ENCODE peak calls at places on chromosomes 13 and 19, in ten cellular contexts. F is omental fat pad, A is AG10803, Y is adrenal gland, X is gastrocnemius medialis, D is hepatocyte, R is mucosa of descending colon, W is cardiac fibroblast, I is coronary artery, O is uterus. Q is an unnamed sample.

GRCh38 chr13:34358811-34359513 is 541.0 kb downstream of the RFC3 start:
- DNase-seq in F (no peak), A (peak; percentile 92), W (peak; percentile 78), R (no peak), Y (no peak), I (no peak), O (no peak), X (no peak), D (no peak), Q (no peak)

GRCh38 chr19:23909222-23909621 is 5.5 kb upstream of the ZNF726 start:
- DNase-seq in Y (no peak), W (no peak), F (no peak), X (no peak), O (no peak), I (no peak), R (no peak), D (no peak), A (no peak), Q (no peak)

GRCh38 chr13:72638059-72638815 is 89.2 kb downstream of the MZT1 start:
- DNase-seq in W (no peak), Y (no peak), D (no peak), O (no peak), A (no peak), X (no peak), F (no peak), R (no peak), I (no peak), Q (no peak)

GRCh38 chr13:111623170-111623569 is 302.7 kb downstream of the TEX29 start:
- DNase-seq in D (no peak), A (no peak), R (no peak), O (no peak), F (no peak), Y (no peak), I (peak; percentile 17), X (no peak), W (no peak), Q (no peak)

GRCh38 chr19:1992759-1993260 is 22.7 kb downstream of the BTBD2 start:
- DNase-seq in O (no peak), D (peak; percentile 6), Y (peak; percentile 43), A (no peak), X (no peak), R (no peak), W (peak; percentile 15), F (no peak), I (no peak), Q (no peak)

GRCh38 chr13:50396001-50396400 is 380.8 kb downstream of the KCNRG start:
- DNase-seq in X (no peak), I (no peak), W (no peak), Y (no peak), D (no peak), A (peak; percentile 28), O (no peak), F (no peak), R (no peak), Q (no peak)

GRCh38 chr13:21579754-21580316 is 24.1 kb downstream of the MICU2 start:
- DNase-seq in I (no peak), D (no peak), O (no peak), A (no peak), F (no peak), W (no peak), R (no peak), Y (no peak), X (no peak), Q (no peak)

GRCh38 chr19:19653597-19654147 is 9.8 kb downstream of the ATP13A1 start:
- DNase-seq in Y (no peak), A (no peak), X (no peak), W (no peak), R (no peak), F (no peak), D (peak; percentile 2), I (no peak), O (no peak), Q (no peak)

GRCh38 chr13:74329978-74330377 is 195.8 kb upstream of the KLF12 start:
- DNase-seq in Y (no peak), O (no peak), W (no peak), I (no peak), A (no peak), F (no peak), D (no peak), R (no peak), X (no peak), Q (no peak)

GRCh38 chr13:20667857-20668256 is 35.6 kb upstream of the IL17D start:
- DNase-seq in Y (no peak), I (no peak), A (no peak), X (no peak), R (no peak), F (no peak), O (no peak), W (no peak), D (no peak), Q (no peak)

GRCh38 chr13:22773475-22773874 is 407.3 kb upstream of the SGCG start:
- DNase-seq in X (no peak), R (no peak), W (no peak), O (no peak), F (no peak), A (no peak), I (no peak), D (no peak), Y (no peak), Q (no peak)

GRCh38 chr13:59450218-59450617 is 713.5 kb downstream of the DIAPH3 start:
- DNase-seq in R (no peak), A (no peak), Y (no peak), F (no peak), W (no peak), D (no peak), I (no peak), X (no peak), O (no peak), Q (no peak)

GRCh38 chr19:823565-824121 is 1.9 kb upstream of the PLPPR3 start:
- DNase-seq in I (no peak), F (no peak), A (no peak), Y (no peak), D (peak; percentile 12), R (no peak), O (no peak), W (no peak), X (no peak), Q (no peak)

GRCh38 chr19:48506138-48506733 is 5.4 kb downstream of the LMTK3 start:
- DNase-seq in F (no peak), A (peak; percentile 56), Y (peak; percentile 33), W (peak; percentile 71), R (no peak), X (no peak), O (no peak), D (no peak), I (no peak), Q (peak; percentile 74)

GRCh38 chr13:51912091-51912490 is 50.3 kb downstream of the CCDC70 start:
- DNase-seq in R (no peak), A (no peak), F (no peak), O (no peak), X (no peak), Y (no peak), I (no peak), W (no peak), D (no peak), Q (no peak)

GRCh38 chr13:113774177-113775107 is 15.4 kb downstream of the TMEM255B start:
- DNase-seq in R (no peak), W (peak; percentile 78), X (no peak), Y (peak; percentile 41), F (peak; percentile 17), A (peak; percentile 39), O (no peak), I (no peak), D (no peak), Q (no peak)

GRCh38 chr19:45471116-45471865 is 3.5 kb downstream of the FOSB start:
- DNase-seq in O (no peak), F (no peak), R (no peak), X (no peak), Y (no peak), I (no peak), A (peak; percentile 4), D (peak; percentile 14), W (no peak), Q (no peak)

GRCh38 chr19:32676186-32676894 is 692 bp downstream of the RGS9BP start:
- DNase-seq in F (no peak), O (peak; percentile 23), A (no peak), Y (peak; percentile 23), W (no peak), R (peak; percentile 69), I (no peak), X (peak; percentile 41), D (peak; percentile 61), Q (peak; percentile 53)

GRCh38 chr19:37906868-37907734 is at the start of gene SIPA1L3:
- DNase-seq in D (peak; percentile 98), F (peak; percentile 77), R (peak; percentile 97), A (peak; percentile 93), W (peak; percentile 95), X (peak; percentile 90), I (peak; percentile 94), Y (peak; percentile 96), O (peak; percentile 93), Q (peak; percentile 95)
- TF ChIP-seq CTCF in D (no peak), F (no peak), R (no peak), A (peak; percentile 12), W (no peak), X (no peak), I (no peak), Y (no peak), O (peak; percentile 31), Q (no peak)

GRCh38 chr13:93422980-93423554 is 196.5 kb downstream of the GPC6 start:
- DNase-seq in Y (no peak), D (no peak), O (no peak), F (no peak), W (no peak), R (no peak), A (no peak), I (no peak), X (no peak), Q (no peak)
- TF ChIP-seq CTCF in Y (no peak), D (no peak), O (no peak), F (no peak), W (no peak), R (no peak), A (no peak), I (no peak), X (no peak), Q (no peak)

DNA sequence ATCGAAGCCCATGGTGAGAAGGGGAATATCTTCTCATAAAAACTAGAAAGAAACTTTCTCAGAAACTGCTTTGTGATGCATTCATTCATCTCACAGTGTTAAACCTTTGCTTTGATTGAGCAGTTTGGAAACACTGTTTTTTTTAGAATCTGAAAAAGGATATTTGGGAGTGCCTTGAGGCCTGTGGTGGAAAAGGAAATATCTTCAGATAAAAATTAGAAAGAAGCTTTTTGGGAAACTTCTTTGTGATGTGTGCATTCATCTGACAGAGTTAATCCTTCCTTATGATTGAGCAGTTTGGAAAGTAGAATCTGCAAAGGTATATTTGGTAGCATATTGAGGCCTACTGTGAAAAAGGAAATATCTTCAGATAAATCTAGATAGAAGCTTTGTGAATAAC is 1594.9 kb downstream of the UQCRFS1 start:
- DNase-seq in F (no peak), Y (no peak), I (no peak), R (no peak), X (no peak), W (no peak), A (no peak), D (no peak), O (no peak), Q (no peak)
- TF ChIP-seq CTCF in F (no peak), Y (no peak), I (no peak), R (no peak), X (no peak), W (no peak), A (no peak), D (no peak), O (no peak), Q (no peak)

DNA sequence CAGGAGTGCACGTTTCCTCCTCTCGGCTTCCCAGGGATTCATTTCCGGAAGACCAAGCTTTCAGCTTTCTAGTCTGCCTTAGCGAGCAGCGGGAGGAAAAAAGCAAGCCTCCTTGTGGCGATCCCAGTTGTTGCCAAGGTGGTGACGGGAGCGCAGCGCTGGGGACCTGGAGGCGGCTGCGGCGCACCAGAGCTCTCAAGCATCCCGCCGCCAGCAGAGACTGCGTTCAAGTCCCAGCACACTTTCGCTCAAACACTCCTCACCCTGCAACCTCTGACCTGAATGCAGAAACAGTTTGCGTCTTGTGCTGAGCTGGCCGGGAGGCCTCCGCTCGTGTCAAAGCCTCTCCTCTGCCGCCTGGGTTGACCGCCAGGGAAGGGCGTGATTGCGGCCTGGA is 4.9 kb downstream of the GSX1 start:
- DNase-seq in F (no peak), A (peak; percentile 3), X (no peak), W (peak; percentile 22), I (no peak), O (no peak), R (no peak), Y (no peak), D (peak; percentile 66), Q (no peak)
- TF ChIP-seq CTCF in F (no peak), A (peak; percentile 19), X (no peak), W (no peak), I (no peak), O (no peak), R (no peak), Y (no peak), D (peak; percentile 32), Q (no peak)

Q was measured in GM20000.